ENCODE peak calls at places on chromosomes 3 and 15, in five cellular contexts. P is CD8-positive, alpha-beta T cell; V is HCT116; N is HFFc6; R is WTC11. S is an unnamed sample.
A peak's percentile ranks its signal among the peaks of the same experiment; 100 is the strongest.

GRCh38 chr15:76340802-76341365 is 4.3 kb downstream of the ISL2 start:
- DNase-seq in N (no peak), V (no peak), P (peak; percentile 64), R (no peak), S (no peak)

GRCh38 chr15:59492389-59493377 is 54.7 kb downstream of the FAM81A start:
- DNase-seq in N (peak; percentile 49), P (peak; percentile 74), R (peak; percentile 63), V (peak; percentile 60), S (peak; percentile 47)

GRCh38 chr3:107999215-107999775 is 91.5 kb downstream of the CD47 start:
- DNase-seq in P (no peak), V (no peak), R (no peak), N (peak; percentile 7), S (no peak)

GRCh38 chr15:86852741-86853140 is 773.1 kb downstream of the AGBL1 start:
- DNase-seq in R (no peak), N (no peak), P (no peak), V (no peak), S (no peak)

GRCh38 chr3:46733026-46733800 is 15.5 kb upstream of the PRSS50 start:
- DNase-seq in N (no peak), V (no peak), P (no peak), R (no peak), S (no peak)

GRCh38 chr3:60675424-60675823 is 575.8 kb downstream of the FHIT start:
- DNase-seq in V (no peak), R (no peak), N (no peak), P (no peak), S (no peak)

GRCh38 chr3:63384382-63384781 is 106.3 kb downstream of the SYNPR start:
- DNase-seq in V (no peak), P (no peak), N (no peak), R (no peak), S (no peak)

GRCh38 chr3:53597136-53597915 is 102.9 kb downstream of the CACNA1D start:
- DNase-seq in P (no peak), N (no peak), R (no peak), V (no peak), S (no peak)

GRCh38 chr15:48031973-48032372 is 88.8 kb upstream of the SLC24A5 start:
- DNase-seq in N (no peak), R (no peak), V (no peak), P (no peak), S (no peak)

GRCh38 chr3:191074511-191074910 is 124.5 kb upstream of the OSTN start:
- DNase-seq in P (no peak), R (no peak), N (no peak), V (no peak), S (no peak)

GRCh38 chr3:159897331-159898075 is 91.1 kb upstream of the IL12A start:
- DNase-seq in V (no peak), N (peak; percentile 49), P (no peak), R (no peak), S (no peak)

GRCh38 chr15:68581725-68582124 is 2.9 kb downstream of the CORO2B start:
- DNase-seq in V (no peak), N (no peak), R (no peak), P (no peak), S (peak; percentile 56)

GRCh38 chr15:68580026-68580882 is 1.5 kb downstream of the CORO2B start:
- DNase-seq in R (no peak), V (no peak), N (no peak), P (no peak), S (peak; percentile 38)

GRCh38 chr15:68582236-68582635 is 3.4 kb downstream of the CORO2B start:
- DNase-seq in R (no peak), V (no peak), N (no peak), P (no peak), S (no peak)

GRCh38 chr15:68578960-68579935 is at the start of gene CORO2B:
- DNase-seq in N (peak; percentile 34), V (no peak), P (no peak), R (peak; percentile 61), S (peak; percentile 55)

DNA sequence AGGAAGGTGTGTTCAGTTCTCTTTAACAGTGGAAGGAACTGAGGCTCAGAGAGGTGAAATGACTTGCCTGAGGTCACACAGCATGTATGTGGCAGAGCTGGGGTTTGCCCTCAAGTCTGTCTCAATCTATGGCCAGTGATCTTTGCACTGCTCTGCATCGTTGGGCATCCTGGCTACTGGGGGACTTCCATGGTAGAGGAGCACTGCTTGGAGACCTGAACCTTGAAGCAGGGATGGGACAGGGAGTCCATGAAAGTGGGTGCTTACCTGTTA is 2.0 kb downstream of the CORO2B start:
- DNase-seq in P (no peak), N (no peak), V (no peak), R (no peak), S (no peak)
- TF ChIP-seq CTCF in P (no peak), N (no peak), V (no peak), R (no peak), S (no peak)

GRCh38 chr3:122356402-122356801 is 26.6 kb downstream of the MIX23 start:
- DNase-seq in V (peak; percentile 34), P (no peak), R (peak; percentile 58), N (peak; percentile 2), S (peak; percentile 70)
- TF ChIP-seq CTCF in V (peak; percentile 59), P (no peak), R (no peak), N (peak; percentile 58), S (peak; percentile 59)

GRCh38 chr3:185981621-185982020 is 43.8 kb upstream of the TRA2B start:
- DNase-seq in P (no peak), R (no peak), V (no peak), N (no peak), S (no peak)

GRCh38 chr3:185986201-185986600 is 48.4 kb upstream of the TRA2B start:
- DNase-seq in P (no peak), V (no peak), N (no peak), R (no peak), S (no peak)

GRCh38 chr3:185982632-185983031 is 44.8 kb upstream of the TRA2B start:
- DNase-seq in V (no peak), N (no peak), P (no peak), R (no peak), S (no peak)

GRCh38 chr3:185984203-185984602 is 46.4 kb upstream of the TRA2B start:
- DNase-seq in P (no peak), V (no peak), N (no peak), R (no peak), S (no peak)

GRCh38 chr3:185983495-185984141 is 45.8 kb upstream of the TRA2B start:
- DNase-seq in V (peak; percentile 59), R (peak; percentile 82), N (peak; percentile 36), P (peak; percentile 76), S (peak; percentile 67)
- TF ChIP-seq CTCF in V (peak; percentile 91), R (peak; percentile 88), N (peak; percentile 96), P (peak; percentile 84), S (peak; percentile 75)

GRCh38 chr3:113745273-113746068 is 578 bp downstream of the NAA50 start:
- DNase-seq in P (peak; percentile 78), R (peak; percentile 70), N (peak; percentile 90), V (peak; percentile 80), S (peak; percentile 71)

GRCh38 chr3:113747719-113748046 is 848 bp downstream of the ATP6V1A start:
- DNase-seq in R (no peak), P (no peak), N (no peak), V (no peak), S (no peak)

GRCh38 chr3:113744941-113745272 is 1.1 kb downstream of the NAA50 start:
- DNase-seq in V (no peak), R (no peak), P (no peak), N (no peak), S (no peak)

GRCh38 chr3:113746955-113747718 is at the start of gene ATP6V1A:
- DNase-seq in R (peak; percentile 72), P (peak; percentile 82), N (no peak), V (no peak), S (peak; percentile 74)

DNA sequence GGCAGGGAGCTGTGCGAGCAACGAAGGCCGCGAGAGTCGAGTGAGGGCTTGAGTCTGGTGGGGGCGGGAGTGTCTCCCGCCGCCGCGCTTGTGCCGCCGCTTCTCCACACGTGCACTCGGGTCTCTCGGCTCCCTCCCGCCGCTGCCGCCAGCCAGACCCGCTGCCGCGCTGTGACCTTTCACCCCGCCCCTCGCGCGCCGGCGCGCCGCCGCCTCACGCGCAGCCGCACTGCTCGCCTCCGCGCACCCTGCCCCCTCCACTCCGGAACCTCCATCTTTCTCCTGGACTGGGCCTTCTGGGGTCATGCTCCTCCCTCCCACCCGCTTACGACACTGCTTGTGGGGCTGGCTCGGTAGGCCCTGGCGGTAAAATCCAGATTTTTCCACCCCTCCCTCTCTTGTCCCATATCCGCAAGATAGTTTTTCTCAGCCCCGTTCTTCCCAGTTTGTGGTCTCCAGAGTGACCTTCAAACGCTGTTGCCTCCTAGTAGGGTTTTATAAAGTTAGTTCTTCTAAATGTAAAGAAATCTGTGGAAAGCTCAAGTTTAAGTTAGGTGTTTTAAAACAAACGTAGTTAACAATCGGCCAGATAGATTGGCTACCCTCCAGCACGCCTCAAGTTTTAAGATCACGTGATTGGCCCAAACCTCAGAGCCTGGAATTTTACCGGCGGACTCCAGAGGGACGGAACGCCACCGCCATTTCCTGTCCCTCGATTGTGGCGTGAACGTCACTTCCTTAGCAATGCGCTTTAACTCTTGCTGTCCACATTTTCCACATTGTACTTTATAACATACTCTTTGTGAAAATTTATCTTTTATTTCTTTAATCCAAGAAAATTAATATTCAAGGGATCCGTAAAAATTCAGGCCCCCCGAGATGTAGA is at the start of gene NAA50:
- DNase-seq in P (peak; percentile 96), V (peak; percentile 94), N (peak; percentile 90), R (peak; percentile 93), S (peak; percentile 95)
- TF ChIP-seq CTCF in P (no peak), V (no peak), N (no peak), R (no peak), S (no peak)

GRCh38 chr3:167032267-167032876 is 347.7 kb downstream of the ZBBX start:
- DNase-seq in P (no peak), N (peak; percentile 3), R (no peak), V (peak; percentile 61), S (peak; percentile 35)
- TF ChIP-seq CTCF in P (no peak), N (peak; percentile 52), R (peak; percentile 34), V (peak; percentile 71), S (peak; percentile 47)

GRCh38 chr3:195177432-195178123 is 93.4 kb downstream of the XXYLT1 start:
- DNase-seq in V (no peak), P (no peak), R (no peak), N (no peak), S (no peak)
- TF ChIP-seq CTCF in V (no peak), P (no peak), R (no peak), N (no peak), S (no peak)

GRCh38 chr3:123725652-123726400 is 141.0 kb upstream of the HACD2 start:
- DNase-seq in R (no peak), P (no peak), V (no peak), N (no peak), S (no peak)
- TF ChIP-seq CTCF in R (no peak), P (no peak), V (peak; percentile 16), N (peak; percentile 58), S (peak; percentile 7)

DNA sequence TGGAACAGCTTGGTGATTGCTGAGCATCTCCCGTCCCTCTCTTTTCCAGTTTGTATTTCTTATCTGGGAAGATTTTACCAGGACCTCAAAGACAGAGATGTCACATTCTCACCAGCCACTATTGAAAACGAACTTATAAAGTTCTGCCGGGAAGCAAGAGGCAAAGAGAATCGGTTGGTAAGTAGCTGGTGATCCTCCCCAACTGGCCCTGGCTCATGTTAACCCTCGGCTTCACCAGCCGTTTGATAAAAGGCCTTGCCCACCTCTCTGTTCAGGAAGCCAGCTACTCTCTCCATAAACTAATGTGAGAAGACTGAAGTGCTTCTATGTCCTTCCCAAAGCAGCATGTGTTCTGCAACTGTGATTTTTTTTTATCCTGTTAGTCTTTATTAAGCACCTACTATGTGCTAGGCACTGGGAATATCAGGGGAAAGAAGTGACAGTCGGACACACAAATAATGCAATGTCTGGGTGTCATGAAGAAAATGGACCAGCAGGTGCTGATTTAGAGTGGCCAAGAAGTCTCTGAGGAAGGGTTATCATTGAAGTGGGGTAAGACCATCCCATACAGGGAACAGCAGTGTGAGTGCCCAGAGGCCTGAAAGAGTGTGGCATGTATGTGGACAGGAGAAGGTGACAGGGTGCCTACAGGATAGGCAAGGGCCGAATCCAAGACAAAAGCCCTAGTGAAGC is 1.2 kb downstream of the MANF start:
- DNase-seq in R (no peak), N (no peak), P (no peak), V (no peak), S (no peak)
- TF ChIP-seq CTCF in R (no peak), N (peak; percentile 60), P (no peak), V (peak; percentile 27), S (no peak)